ENCODE peak calls at places on chromosomes 13 and 19, in seven cellular contexts. N is HCT116, F is K562, H is H1, P is HepG2, T is SK-N-SH, D is GM12878. S is an unnamed sample.

GRCh38 chr19:51751655-51752054 is at the start of gene FPR1:
- DNase-seq in N (peak), F (no peak), H (no peak), P (no peak), T (no peak), D (no peak), S (no peak)

GRCh38 chr19:31562916-31563626 is 213.8 kb upstream of the TSHZ3 start:
- DNase-seq in N (no peak), F (no peak), H (no peak), P (no peak), T (no peak), D (no peak), S (no peak)

GRCh38 chr19:44689290-44690130 is 9.4 kb upstream of the CEACAM16 start:
- DNase-seq in N (peak), F (peak), H (peak), P (peak), T (peak), D (no peak), S (peak)

GRCh38 chr13:53439439-53440225 is 411.0 kb downstream of the OLFM4 start:
- DNase-seq in N (no peak), F (no peak), H (no peak), P (no peak), T (no peak), D (no peak), S (no peak)

GRCh38 chr13:98279473-98280175 is 102.6 kb upstream of the RNF113B start:
- DNase-seq in N (no peak), F (no peak), H (no peak), P (no peak), T (peak), D (peak), S (no peak)

GRCh38 chr13:31213681-31214289 is 14.0 kb downstream of the B3GLCT start:
- DNase-seq in N (no peak), F (no peak), H (no peak), P (no peak), T (no peak), D (no peak), S (no peak)

GRCh38 chr19:43526884-43527859 is at the start of gene ETHE1:
- DNase-seq in N (no peak), F (peak), H (no peak), P (peak), T (peak), D (no peak), S (peak)

GRCh38 chr13:44249439-44249838 is 124.2 kb upstream of the SERP2 start:
- DNase-seq in N (no peak), F (no peak), H (no peak), P (no peak), T (no peak), D (no peak), S (peak)

GRCh38 chr19:41951686-41952172 is 7.4 kb downstream of the RABAC1 start:
- DNase-seq in N (peak), F (peak), H (peak), P (peak), T (peak), D (no peak), S (peak)

DNA sequence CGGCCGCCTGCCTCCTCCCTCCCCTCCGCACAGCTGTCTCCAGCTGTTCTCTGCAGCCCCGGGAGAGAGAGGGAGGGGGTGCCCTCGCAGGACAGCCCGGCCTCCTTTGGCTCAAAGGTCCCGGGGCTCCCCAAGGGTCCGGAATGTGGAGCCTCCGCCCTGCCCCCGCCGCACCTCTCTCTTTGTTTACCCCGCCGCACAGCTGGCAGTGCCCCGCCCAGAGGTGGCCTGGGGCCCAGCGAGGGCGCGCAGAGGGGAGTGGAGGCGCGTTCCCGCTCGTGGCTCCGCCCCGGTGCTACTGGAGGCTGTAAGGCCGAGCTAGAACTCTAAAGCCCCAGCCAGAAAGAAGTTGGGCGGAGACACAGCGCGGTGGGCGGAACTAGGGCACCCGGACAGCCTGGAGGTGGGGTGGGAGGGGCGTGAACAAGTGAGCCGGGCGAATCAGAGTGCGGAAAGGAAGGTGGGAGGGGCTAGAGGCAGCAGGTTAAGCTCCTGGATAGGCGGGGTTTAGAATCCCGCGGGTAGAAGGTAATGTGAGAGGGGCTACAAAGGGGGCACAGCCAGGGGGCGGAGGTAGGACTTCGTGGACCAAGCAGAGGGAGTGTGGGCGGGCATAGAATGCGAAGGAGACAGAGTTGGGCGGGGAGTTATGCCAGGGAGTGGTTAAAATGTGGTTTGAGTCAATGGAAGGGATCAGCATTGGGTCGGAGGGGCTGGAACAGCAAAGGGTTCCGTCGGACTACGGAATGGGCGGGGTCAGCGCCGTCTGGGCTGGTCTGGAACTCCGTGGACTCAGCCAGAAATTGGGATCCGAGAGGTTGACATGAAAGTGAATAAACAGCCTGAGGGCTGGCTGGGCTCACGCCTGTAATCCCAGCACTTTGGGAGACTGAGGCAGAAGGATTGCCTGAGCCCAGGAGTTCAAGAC is 2.8 kb downstream of the LTBP4 start:
- DNase-seq in N (peak), F (peak), H (peak), P (peak), T (peak), D (peak), S (peak)
- TF ChIP-seq JUND in N (no peak), F (no peak), H (no peak), P (no peak), T (no peak), D (no peak), S (no peak)

GRCh38 chr13:32408999-32409313 is 19.0 kb downstream of the N4BP2L1 start:
- DNase-seq in N (no peak), F (no peak), H (no peak), P (no peak), T (no peak), D (no peak), S (no peak)
- TF ChIP-seq JUND in N (no peak), F (no peak), H (no peak), P (no peak), T (no peak), D (no peak), S (no peak)

GRCh38 chr13:100535401-100536135 is 53.0 kb downstream of the GGACT start:
- DNase-seq in N (no peak), F (no peak), H (no peak), P (no peak), T (no peak), D (no peak), S (no peak)

GRCh38 chr13:100540621-100541020 is 48.0 kb downstream of the GGACT start:
- DNase-seq in N (no peak), F (no peak), H (no peak), P (no peak), T (no peak), D (no peak), S (no peak)

GRCh38 chr13:100537486-100537885 is 51.1 kb downstream of the GGACT start:
- DNase-seq in N (no peak), F (no peak), H (no peak), P (no peak), T (no peak), D (no peak), S (no peak)

GRCh38 chr13:100536643-100537180 is 51.9 kb downstream of the GGACT start:
- DNase-seq in N (no peak), F (no peak), H (no peak), P (no peak), T (no peak), D (no peak), S (no peak)

GRCh38 chr13:100537951-100538462 is 50.6 kb downstream of the GGACT start:
- DNase-seq in N (no peak), F (no peak), H (no peak), P (no peak), T (no peak), D (no peak), S (no peak)
- TF ChIP-seq JUND in N (no peak), F (no peak), H (no peak), P (no peak), T (no peak), D (no peak), S (no peak)

GRCh38 chr19:2012941-2013682 is 2.4 kb downstream of the BTBD2 start:
- DNase-seq in N (no peak), F (no peak), H (no peak), P (no peak), T (peak), D (no peak), S (no peak)
- TF ChIP-seq JUND in N (no peak), F (no peak), H (no peak), P (no peak), T (no peak), D (no peak), S (no peak)

GRCh38 chr13:105655046-105655445 is 880.4 kb downstream of the EFNB2 start:
- DNase-seq in N (no peak), F (no peak), H (no peak), P (no peak), T (no peak), D (no peak), S (no peak)
- TF ChIP-seq JUND in N (no peak), F (no peak), H (no peak), P (no peak), T (no peak), D (no peak), S (no peak)

S was measured in T47D.